ENCODE peak calls at places on chromosomes 12 and 14, in ten cellular contexts. P is cardiac muscle cell; C is GM06990; S is foreskin fibroblast; N is GM04503; M is CD4-positive, alpha-beta T cell; D is Daoy; Z is AG09309; T is SK-N-SH; A is amniotic stem cell. Y is an unnamed sample.

GRCh38 chr14:60775296-60775695 is 40.7 kb downstream of the MNAT1 start:
- DNase-seq in C (no peak), M (no peak), N (peak), S (peak), T (no peak), Z (no peak), D (peak), P (peak), A (no peak), Y (no peak)

GRCh38 chr14:30621354-30621953 is 665 bp upstream of the SCFD1 start:
- DNase-seq in A (no peak), N (no peak), M (peak), P (peak), D (peak), T (peak), S (no peak), C (peak), Z (no peak), Y (no peak)

GRCh38 chr12:127280393-127281275 is 986.3 kb upstream of the TMEM132C start:
- DNase-seq in A (no peak), S (no peak), M (peak), P (peak), T (peak), Z (no peak), D (no peak), C (peak), N (no peak), Y (no peak)

GRCh38 chr12:93109794-93110203 is 180.7 kb upstream of the EEA1 start:
- DNase-seq in Z (no peak), D (no peak), P (no peak), A (no peak), T (no peak), M (no peak), N (no peak), C (peak), S (no peak), Y (no peak)

GRCh38 chr12:57216931-57217871 is 607 bp downstream of the NXPH4 start:
- DNase-seq in Z (no peak), S (no peak), P (no peak), D (peak), A (no peak), C (no peak), M (no peak), N (no peak), T (peak), Y (peak)

GRCh38 chr14:73785336-73785833 is 66.2 kb upstream of the PTGR2 start:
- DNase-seq in S (peak), M (no peak), A (peak), P (peak), N (peak), D (peak), Z (no peak), T (peak), C (no peak), Y (no peak)

GRCh38 chr12:102372112-102372511 is 108.3 kb downstream of the IGF1 start:
- DNase-seq in N (no peak), C (no peak), D (no peak), T (no peak), A (no peak), P (peak), S (no peak), M (no peak), Z (no peak), Y (no peak)

GRCh38 chr14:67269338-67270060 is 28.3 kb downstream of the PALS1 start:
- DNase-seq in D (no peak), N (peak), S (peak), P (peak), C (no peak), A (peak), M (no peak), Z (peak), T (peak), Y (no peak)

GRCh38 chr14:75069811-75070145 is 337 bp downstream of the ZC2HC1C start:
- DNase-seq in M (no peak), A (no peak), P (no peak), S (no peak), C (no peak), N (no peak), Z (no peak), T (no peak), D (no peak), Y (peak)

GRCh38 chr12:103805961-103806360 is 35.1 kb downstream of the NT5DC3 start:
- DNase-seq in Z (no peak), T (no peak), A (no peak), S (no peak), P (no peak), C (no peak), D (no peak), N (no peak), M (no peak), Y (no peak)

GRCh38 chr14:103503296-103503695 is 19.3 kb downstream of the CKB start:
- DNase-seq in S (no peak), C (no peak), D (no peak), Z (no peak), A (no peak), P (no peak), M (no peak), T (no peak), N (no peak), Y (no peak)

GRCh38 chr14:79415726-79416125 is 795.6 kb downstream of the DIO2 start:
- DNase-seq in P (no peak), T (no peak), D (no peak), S (no peak), C (no peak), N (no peak), M (no peak), Z (no peak), A (no peak), Y (no peak)

GRCh38 chr14:64728856-64729255 is 24.6 kb downstream of the PLEKHG3 start:
- DNase-seq in A (no peak), N (no peak), C (no peak), S (no peak), Z (no peak), M (no peak), P (no peak), D (no peak), T (no peak), Y (no peak)

GRCh38 chr14:69281450-69282169 is 21.7 kb downstream of the GALNT16 start:
- DNase-seq in T (no peak), N (no peak), A (no peak), D (no peak), M (no peak), S (no peak), Z (no peak), C (peak), P (no peak), Y (peak)

GRCh38 chr12:3530548-3530947 is 39.5 kb downstream of the PRMT8 start:
- DNase-seq in N (no peak), S (no peak), Z (no peak), A (no peak), P (no peak), C (no peak), M (no peak), T (no peak), D (no peak), Y (no peak)

GRCh38 chr12:88953029-88953586 is 372.8 kb upstream of the KITLG start:
- DNase-seq in P (no peak), C (no peak), A (no peak), T (no peak), S (no peak), D (no peak), Z (no peak), N (no peak), M (no peak), Y (no peak)

GRCh38 chr14:82094819-82095218 is 561.2 kb upstream of the SEL1L start:
- DNase-seq in A (no peak), D (no peak), N (no peak), P (no peak), Z (no peak), S (no peak), T (no peak), C (no peak), M (no peak), Y (peak)

GRCh38 chr14:32250681-32251080 is 47.6 kb upstream of the RNU6-8 start:
- DNase-seq in N (no peak), A (no peak), M (no peak), C (no peak), Z (no peak), T (no peak), S (no peak), D (no peak), P (no peak), Y (no peak)

GRCh38 chr12:47736877-47737676 is 11.8 kb upstream of the ENDOU start:
- DNase-seq in T (peak), M (no peak), A (no peak), Z (no peak), C (no peak), D (no peak), P (peak), N (peak), S (peak), Y (no peak)

GRCh38 chr12:107396991-107397390 is 288.6 kb upstream of the PWP1 start:
- DNase-seq in N (no peak), S (no peak), P (no peak), C (no peak), M (no peak), T (no peak), Z (no peak), D (no peak), A (no peak), Y (no peak)

GRCh38 chr12:117403586-117404139 is 42.2 kb upstream of the NOS1 start:
- DNase-seq in S (no peak), C (no peak), M (no peak), T (no peak), D (no peak), A (no peak), Z (no peak), P (no peak), N (no peak), Y (no peak)

GRCh38 chr14:102937331-102938175 is 15.1 kb downstream of the AMN start:
- DNase-seq in P (no peak), M (no peak), A (no peak), D (no peak), S (no peak), C (no peak), Z (no peak), T (no peak), N (no peak), Y (no peak)

GRCh38 chr12:76755829-76756379 is 8.0 kb upstream of the ZDHHC17 start:
- DNase-seq in Z (no peak), D (no peak), M (no peak), C (no peak), S (no peak), A (no peak), T (no peak), P (no peak), N (no peak), Y (no peak)

GRCh38 chr12:19161251-19161650 is 31.7 kb downstream of the PLEKHA5 start:
- DNase-seq in N (no peak), M (no peak), D (no peak), P (no peak), S (no peak), C (no peak), A (no peak), T (no peak), Z (no peak), Y (no peak)

GRCh38 chr14:99468836-99469592 is 11.6 kb downstream of the SETD3 start:
- DNase-seq in A (no peak), N (no peak), D (peak), Z (no peak), C (no peak), S (no peak), M (no peak), P (no peak), T (no peak), Y (no peak)